ENCODE peak calls at places on chromosomes 5 and 9, in ten cellular contexts. W is A549, Q is ovary, F is sigmoid colon, U is HepG2, K is tibial nerve, B is stomach, T is transverse colon, J is H1, G is GM12878. R is an unnamed sample.

GRCh38 chr9:92627651-92628050 is 42.3 kb downstream of the IPPK start:
- DNase-seq in T (no peak), G (no peak), B (no peak), F (no peak), W (no peak), U (no peak), J (no peak), Q (no peak), K (no peak), R (no peak)

GRCh38 chr5:78808380-78808779 is 159.8 kb upstream of the LHFPL2 start:
- DNase-seq in G (no peak), K (no peak), J (no peak), B (no peak), F (no peak), T (no peak), Q (peak), U (no peak), W (no peak), R (no peak)

GRCh38 chr5:174532453-174533126 is 191.8 kb upstream of the MSX2 start:
- DNase-seq in G (no peak), Q (peak), W (peak), U (peak), T (peak), F (peak), J (peak), K (peak), B (peak), R (no peak)

GRCh38 chr9:126915281-126915816 is 767 bp downstream of the RALGPS1 start:
- DNase-seq in G (no peak), F (peak), T (peak), W (no peak), Q (peak), B (peak), U (no peak), K (no peak), J (peak), R (no peak)

GRCh38 chr5:151758430-151759241 is at the start of gene ATOX1:
- DNase-seq in G (peak), B (peak), W (peak), J (peak), U (peak), T (peak), K (peak), Q (peak), F (peak), R (peak)

GRCh38 chr5:5340206-5340729 is 82.2 kb upstream of the ICE1 start:
- DNase-seq in G (no peak), U (peak), F (peak), Q (peak), W (peak), J (no peak), K (no peak), T (peak), B (peak), R (no peak)

GRCh38 chr9:81685763-81686613 is 3.4 kb downstream of the TLE1 start:
- DNase-seq in G (no peak), B (no peak), U (peak), Q (no peak), F (no peak), K (no peak), T (no peak), W (peak), J (no peak), R (no peak)

GRCh38 chr5:159548517-159548916 is 218.2 kb upstream of the IL12B start:
- DNase-seq in B (no peak), J (no peak), Q (no peak), G (no peak), U (no peak), W (no peak), T (no peak), K (no peak), F (no peak), R (no peak)

GRCh38 chr5:1521054-1521453 is 2.7 kb downstream of the LPCAT1 start:
- DNase-seq in U (no peak), F (peak), W (no peak), T (peak), Q (no peak), K (no peak), G (no peak), B (peak), J (peak), R (no peak)

GRCh38 chr5:168357881-168358280 is 66.4 kb downstream of the WWC1 start:
- DNase-seq in G (no peak), K (no peak), U (no peak), F (peak), Q (no peak), J (no peak), W (no peak), B (peak), T (no peak), R (no peak)

GRCh38 chr9:95511952-95512750 is 4.6 kb downstream of the PTCH1 start:
- DNase-seq in Q (no peak), W (no peak), T (no peak), G (no peak), K (no peak), J (peak), U (no peak), B (no peak), F (no peak), R (no peak)

GRCh38 chr5:79200573-79201183 is 35.3 kb upstream of the JMY start:
- DNase-seq in W (peak), T (no peak), Q (no peak), G (no peak), U (peak), F (no peak), B (no peak), J (no peak), K (no peak), R (no peak)

GRCh38 chr5:58800410-58800809 is 217.5 kb downstream of the RAB3C start:
- DNase-seq in G (no peak), U (no peak), B (no peak), W (no peak), J (no peak), T (no peak), F (no peak), Q (no peak), K (no peak), R (no peak)

GRCh38 chr9:114688388-114688787 is 6.4 kb upstream of the TEX48 start:
- DNase-seq in Q (no peak), F (no peak), T (no peak), B (no peak), K (no peak), G (no peak), J (no peak), W (no peak), U (no peak), R (no peak)

GRCh38 chr9:125235805-125236534 is 5.2 kb downstream of the HSPA5 start:
- DNase-seq in U (no peak), B (no peak), G (no peak), W (no peak), Q (no peak), T (no peak), J (no peak), K (no peak), F (no peak), R (no peak)

GRCh38 chr5:94192658-94193391 is 425.6 kb downstream of the KIAA0825 start:
- DNase-seq in K (no peak), G (no peak), Q (no peak), J (no peak), W (no peak), F (no peak), B (no peak), T (no peak), U (no peak), R (no peak)

GRCh38 chr9:107548298-107549142 is 59.0 kb upstream of the KLF4 start:
- DNase-seq in W (peak), F (peak), Q (peak), T (no peak), J (no peak), K (no peak), G (no peak), B (no peak), U (peak), R (no peak)

GRCh38 chr5:112637343-112637742 is 100.3 kb upstream of the APC start:
- DNase-seq in J (no peak), G (no peak), F (no peak), T (no peak), K (no peak), B (no peak), U (no peak), Q (no peak), W (no peak), R (no peak)

GRCh38 chr5:53963958-53964357 is 346.4 kb downstream of the ARL15 start:
- DNase-seq in Q (no peak), W (peak), B (no peak), G (no peak), K (no peak), T (no peak), F (no peak), J (no peak), U (peak), R (no peak)

GRCh38 chr9:128644452-128644851 is 12.2 kb downstream of the DYNC2I2 start:
- DNase-seq in J (no peak), B (no peak), T (no peak), K (no peak), U (no peak), Q (no peak), G (no peak), F (no peak), W (no peak), R (no peak)

GRCh38 chr9:137515338-137515724 is 34.9 kb downstream of the PNPLA7 start:
- DNase-seq in T (no peak), G (no peak), K (no peak), B (no peak), J (no peak), Q (no peak), W (no peak), U (no peak), F (no peak), R (no peak)

GRCh38 chr5:143248391-143248790 is 155.1 kb downstream of the NR3C1 start:
- DNase-seq in W (no peak), B (no peak), F (no peak), J (no peak), Q (no peak), T (no peak), K (no peak), U (no peak), G (no peak), R (no peak)

GRCh38 chr5:17882760-17883488 is 248.7 kb downstream of the TAF11L14 start:
- DNase-seq in J (peak), Q (no peak), T (no peak), K (no peak), W (peak), U (no peak), F (no peak), B (no peak), G (no peak), R (no peak)

GRCh38 chr5:137666109-137666850 is 69.6 kb downstream of the KLHL3 start:
- DNase-seq in K (no peak), F (no peak), G (peak), B (peak), J (no peak), T (no peak), U (no peak), Q (no peak), W (no peak), R (peak)

GRCh38 chr9:131275332-131276106 is 791 bp downstream of the FAM78A start:
- DNase-seq in T (peak), F (no peak), G (no peak), Q (no peak), W (no peak), K (no peak), U (peak), J (no peak), B (no peak), R (no peak)

GRCh38 chr5:31853398-31854135 is 214.6 kb downstream of the PDZD2 start:
- DNase-seq in U (no peak), Q (no peak), J (no peak), W (no peak), T (no peak), B (peak), G (no peak), F (no peak), K (no peak), R (no peak)

GRCh38 chr5:82440041-82440440 is 161.9 kb upstream of the RPS23 start:
- DNase-seq in W (no peak), B (no peak), U (no peak), K (no peak), Q (no peak), F (no peak), G (no peak), J (no peak), T (no peak), R (no peak)

GRCh38 chr5:52990531-52990925 is 1.4 kb downstream of the ITGA2 start:
- DNase-seq in U (no peak), K (no peak), T (no peak), Q (no peak), W (no peak), B (no peak), J (no peak), F (no peak), G (no peak), R (no peak)

GRCh38 chr5:3392306-3392939 is 203.2 kb upstream of the IRX1 start:
- DNase-seq in B (no peak), U (no peak), W (no peak), T (no peak), J (no peak), Q (no peak), G (no peak), K (no peak), F (no peak), R (peak)

GRCh38 chr9:20988916-20989315 is 42.5 kb downstream of the HACD4 start:
- DNase-seq in T (no peak), F (no peak), K (no peak), W (no peak), J (no peak), U (no peak), B (no peak), Q (no peak), G (no peak), R (no peak)

GRCh38 chr9:87119328-87119881 is 172.1 kb upstream of the GAS1 start:
- DNase-seq in F (peak), G (no peak), U (no peak), J (no peak), B (peak), W (no peak), Q (no peak), K (no peak), T (peak), R (no peak)

GRCh38 chr9:101495810-101496209 is 37.8 kb upstream of the RNF20 start:
- DNase-seq in T (no peak), F (no peak), U (no peak), B (no peak), Q (no peak), K (no peak), G (no peak), W (no peak), J (no peak), R (no peak)

GRCh38 chr9:101504188-101504587 is 29.5 kb upstream of the RNF20 start:
- DNase-seq in J (no peak), G (no peak), F (no peak), Q (no peak), U (no peak), K (no peak), T (no peak), W (no peak), B (no peak), R (no peak)

GRCh38 chr9:101498323-101498722 is 35.3 kb upstream of the RNF20 start:
- DNase-seq in F (no peak), J (no peak), W (no peak), U (no peak), T (no peak), G (no peak), Q (no peak), K (no peak), B (no peak), R (no peak)
- H3K27ac ChIP-seq in F (no peak), J (no peak), W (no peak), U (no peak), T (no peak), G (no peak), Q (no peak), K (no peak), B (no peak), R (no peak)

GRCh38 chr5:139668924-139669680 is 21.0 kb downstream of the CXXC5 start:
- DNase-seq in F (no peak), U (no peak), K (no peak), B (no peak), W (no peak), Q (no peak), G (no peak), T (no peak), J (no peak), R (no peak)

GRCh38 chr5:139669681-139670368 is 21.7 kb downstream of the CXXC5 start:
- DNase-seq in W (no peak), G (no peak), B (peak), J (no peak), K (no peak), U (peak), T (peak), Q (peak), F (no peak), R (no peak)

GRCh38 chr5:139667001-139667729 is 19.0 kb downstream of the CXXC5 start:
- DNase-seq in U (no peak), Q (no peak), K (no peak), W (no peak), J (no peak), F (no peak), T (no peak), B (no peak), G (no peak), R (no peak)

GRCh38 chr5:139667730-139668063 is 19.5 kb downstream of the CXXC5 start:
- DNase-seq in K (no peak), F (no peak), U (no peak), T (no peak), B (no peak), Q (no peak), W (no peak), J (no peak), G (no peak), R (no peak)

GRCh38 chr5:139668064-139668880 is 20.1 kb downstream of the CXXC5 start:
- DNase-seq in K (no peak), W (no peak), F (no peak), B (peak), T (no peak), G (no peak), U (no peak), J (no peak), Q (no peak), R (no peak)
- TF ChIP-seq POLR2A in K (peak), W (no peak), F (no peak), B (no peak), T (no peak), G (no peak), U (no peak), J (no peak), Q (no peak), R (no peak)

DNA sequence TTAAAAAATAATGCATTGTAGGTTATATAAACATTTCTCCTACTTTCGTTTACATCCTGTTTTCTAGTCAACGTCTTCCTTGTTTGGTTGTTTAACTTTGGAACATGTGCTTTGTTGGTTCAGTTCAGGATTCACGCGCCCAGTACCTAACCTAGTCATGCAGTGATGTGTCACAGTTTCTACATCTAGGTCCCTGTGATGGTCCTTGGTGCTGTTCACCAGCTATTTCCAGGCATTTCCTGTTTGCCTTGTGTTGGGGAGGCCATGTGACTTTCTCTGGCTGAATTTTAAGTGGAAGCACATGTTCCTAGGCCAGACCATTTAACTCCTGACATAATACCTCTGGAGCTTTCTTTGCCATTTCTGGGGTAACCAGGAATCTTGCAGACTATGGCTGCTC is 292.3 kb downstream of the SMARCA2 start:
- DNase-seq in Q (no peak), W (peak), B (no peak), J (peak), U (no peak), K (no peak), G (no peak), F (no peak), T (no peak), R (peak)
- TF ChIP-seq EP300 in Q (no peak), W (no peak), B (no peak), J (no peak), U (no peak), K (no peak), G (no peak), F (no peak), T (no peak), R (no peak)

GRCh38 chr5:171521219-171521633 is 101.8 kb downstream of the FGF18 start:
- DNase-seq in F (no peak), B (no peak), G (no peak), W (peak), K (no peak), Q (peak), J (peak), U (no peak), T (no peak), R (no peak)
- H3K27ac ChIP-seq in F (peak), B (peak), G (no peak), W (peak), K (peak), Q (no peak), J (peak), U (no peak), T (peak), R (peak)

GRCh38 chr5:43287493-43287892 is 25.7 kb downstream of the HMGCS1 start:
- DNase-seq in B (no peak), K (no peak), W (no peak), F (no peak), J (no peak), T (no peak), Q (no peak), U (no peak), G (no peak), R (no peak)
- TF ChIP-seq POLR2A in B (no peak), K (no peak), W (no peak), F (no peak), J (no peak), T (no peak), Q (no peak), U (no peak), G (no peak), R (no peak)